ENCODE peak calls at places on chromosomes 5 and 9, in ten cellular contexts. I, M, K, N, H, W, U, X, O and B are unnamed samples.

GRCh38 chr9:93658184-93658925 is 82.0 kb downstream of the PHF2 start:
- DNase-seq in O (no peak), I (no peak), W (no peak), X (peak), N (no peak), M (no peak), H (no peak), U (no peak), K (no peak), B (no peak)

GRCh38 chr5:178213748-178214151 is 9.4 kb downstream of the HNRNPAB start:
- DNase-seq in O (no peak), N (no peak), H (no peak), X (no peak), W (no peak), I (no peak), M (no peak), U (no peak), K (no peak), B (no peak)

GRCh38 chr9:16121593-16121992 is 568.8 kb downstream of the CCDC171 start:
- DNase-seq in X (peak), I (no peak), U (no peak), M (no peak), H (peak), K (peak), O (no peak), N (peak), W (no peak), B (peak)

GRCh38 chr9:108953983-108954574 is 19.9 kb downstream of the ABITRAM start:
- DNase-seq in X (no peak), K (peak), H (peak), M (peak), N (peak), O (peak), I (no peak), W (no peak), U (no peak), B (peak)

GRCh38 chr5:1011226-1011631 is 2.6 kb downstream of the NKD2 start:
- DNase-seq in U (peak), H (no peak), I (no peak), W (no peak), N (no peak), X (peak), O (peak), K (no peak), M (no peak), B (no peak)

GRCh38 chr9:97397220-97397619 is 14.7 kb upstream of the TDRD7 start:
- DNase-seq in H (peak), O (peak), K (no peak), X (no peak), U (peak), W (no peak), I (no peak), N (no peak), M (no peak), B (no peak)

GRCh38 chr9:31136524-31136923 is 1247.9 kb upstream of the ACO1 start:
- DNase-seq in W (no peak), U (no peak), K (no peak), H (peak), N (no peak), I (no peak), M (no peak), X (no peak), O (no peak), B (no peak)

GRCh38 chr5:110361501-110361900 is 365.0 kb downstream of the TMEM232 start:
- DNase-seq in W (peak), X (no peak), K (peak), O (no peak), N (no peak), I (no peak), M (no peak), H (peak), U (no peak), B (no peak)

GRCh38 chr5:103258957-103259704 is 568 bp downstream of the MACIR start:
- DNase-seq in N (peak), H (peak), X (peak), M (no peak), K (peak), U (peak), O (peak), W (peak), I (no peak), B (peak)

GRCh38 chr9:75229605-75230332 is 141.5 kb downstream of the OSTF1 start:
- DNase-seq in X (no peak), K (peak), U (no peak), N (no peak), M (no peak), I (no peak), W (peak), H (peak), O (peak), B (no peak)

GRCh38 chr9:35367451-35367850 is 122.5 kb upstream of the RUSC2 start:
- DNase-seq in U (no peak), W (no peak), O (no peak), I (peak), H (peak), X (no peak), M (no peak), K (peak), N (peak), B (peak)

GRCh38 chr5:149641000-149641576 is 59.8 kb downstream of the ARHGEF37 start:
- DNase-seq in W (peak), I (no peak), N (peak), K (peak), O (no peak), X (no peak), M (no peak), H (no peak), U (no peak), B (peak)

GRCh38 chr5:173494446-173494845 is 122.0 kb downstream of the BOD1 start:
- DNase-seq in K (no peak), U (peak), N (no peak), O (no peak), W (no peak), M (no peak), I (no peak), X (no peak), H (no peak), B (no peak)

GRCh38 chr5:149759986-149760699 is 30.0 kb downstream of the PPARGC1B start:
- DNase-seq in M (no peak), K (no peak), X (no peak), N (no peak), W (no peak), O (no peak), H (no peak), U (no peak), I (no peak), B (no peak)

GRCh38 chr9:90867101-90867500 is 65.5 kb downstream of the SYK start:
- DNase-seq in X (no peak), I (no peak), O (no peak), U (no peak), N (no peak), M (no peak), K (no peak), W (no peak), H (no peak), B (no peak)

GRCh38 chr9:2127486-2127885 is 112.3 kb downstream of the SMARCA2 start:
- DNase-seq in N (peak), I (no peak), M (no peak), K (peak), X (no peak), W (no peak), U (no peak), H (peak), O (no peak), B (peak)

GRCh38 chr9:71891557-71892189 is 19.3 kb downstream of the ABHD17B start:
- DNase-seq in M (no peak), H (no peak), W (no peak), X (no peak), U (no peak), K (no peak), I (no peak), O (no peak), N (no peak), B (no peak)

GRCh38 chr9:70835323-70835722 is 286.1 kb downstream of the TRPM3 start:
- DNase-seq in H (no peak), M (no peak), O (no peak), K (no peak), N (no peak), U (no peak), I (no peak), W (no peak), X (no peak), B (no peak)

GRCh38 chr9:93126151-93126781 is 7.8 kb downstream of the NINJ1 start:
- DNase-seq in H (no peak), O (no peak), U (peak), K (no peak), I (no peak), M (no peak), N (no peak), X (peak), W (peak), B (no peak)

GRCh38 chr9:127785023-127785932 is 556 bp upstream of the CDK9 start:
- DNase-seq in X (peak), O (peak), N (peak), M (no peak), H (no peak), I (no peak), K (peak), U (peak), W (peak), B (peak)

GRCh38 chr5:57549546-57549945 is 66.9 kb upstream of the ACTBL2 start:
- DNase-seq in I (no peak), O (no peak), W (no peak), M (no peak), H (no peak), K (no peak), N (no peak), X (no peak), U (no peak), B (no peak)

GRCh38 chr5:154783774-154784460 is 28.7 kb downstream of the LARP1 start:
- DNase-seq in K (peak), X (no peak), H (peak), M (no peak), W (peak), U (peak), O (no peak), N (peak), I (no peak), B (peak)

GRCh38 chr9:5586391-5586802 is 42.5 kb upstream of the RIC1 start:
- DNase-seq in X (no peak), K (peak), N (peak), H (peak), O (peak), M (no peak), I (no peak), U (no peak), W (no peak), B (peak)

GRCh38 chr5:94983861-94984535 is 300.9 kb downstream of the MCTP1 start:
- DNase-seq in W (no peak), K (peak), N (peak), I (no peak), U (no peak), H (peak), M (no peak), X (no peak), O (no peak), B (peak)

GRCh38 chr5:32735512-32735911 is 24.4 kb downstream of the NPR3 start:
- DNase-seq in H (no peak), U (no peak), O (no peak), X (no peak), M (no peak), W (no peak), N (no peak), K (no peak), I (no peak), B (no peak)

GRCh38 chr5:36573441-36573840 is 33.0 kb upstream of the SLC1A3 start:
- DNase-seq in O (no peak), K (peak), N (peak), W (no peak), H (peak), M (no peak), U (no peak), X (no peak), I (no peak), B (no peak)

GRCh38 chr5:151123897-151124751 is 33.5 kb downstream of the ANXA6 start:
- DNase-seq in U (no peak), M (no peak), H (peak), K (peak), I (no peak), O (no peak), X (peak), N (peak), W (peak), B (peak)

GRCh38 chr9:135244751-135245221 is 157.3 kb downstream of the OLFM1 start:
- DNase-seq in U (no peak), H (no peak), W (no peak), I (no peak), K (no peak), M (no peak), N (no peak), X (peak), O (no peak), B (no peak)

GRCh38 chr5:54930736-54931135 is 54.7 kb downstream of the ESM1 start:
- DNase-seq in U (no peak), N (no peak), X (no peak), K (no peak), H (no peak), W (no peak), I (no peak), O (no peak), M (no peak), B (no peak)

GRCh38 chr5:56269216-56269927 is 36.2 kb upstream of the ANKRD55 start:
- DNase-seq in N (peak), K (peak), O (peak), M (no peak), W (peak), X (peak), I (no peak), U (peak), H (peak), B (peak)

GRCh38 chr5:15373151-15373550 is 126.8 kb upstream of the FBXL7 start:
- DNase-seq in H (peak), N (no peak), O (no peak), M (no peak), W (no peak), U (no peak), K (no peak), X (no peak), I (no peak), B (no peak)

GRCh38 chr5:10354048-10354872 is 765 bp downstream of the MARCHF6 start:
- DNase-seq in M (no peak), W (peak), X (peak), U (peak), K (peak), N (peak), I (no peak), H (peak), O (peak), B (peak)

GRCh38 chr5:140364472-140364765 is 4.4 kb downstream of the SLC4A9 start:
- DNase-seq in X (no peak), W (no peak), N (no peak), I (no peak), O (no peak), M (no peak), H (no peak), U (no peak), K (no peak), B (no peak)

GRCh38 chr9:130128782-130129424 is 43.3 kb upstream of the NCS1 start:
- DNase-seq in O (no peak), X (no peak), W (peak), M (peak), U (no peak), I (no peak), H (peak), N (peak), K (peak), B (peak)

GRCh38 chr9:86721843-86722705 is 225.2 kb downstream of the GAS1 start:
- DNase-seq in U (no peak), W (no peak), K (peak), H (peak), N (peak), M (no peak), I (no peak), X (no peak), O (no peak), B (peak)

GRCh38 chr5:97443740-97444139 is 260.7 kb upstream of the RIOK2 start:
- DNase-seq in M (no peak), I (no peak), O (no peak), W (no peak), X (no peak), N (no peak), H (no peak), K (no peak), U (no peak), B (no peak)

GRCh38 chr9:119974026-119974425 is 604.8 kb upstream of the BRINP1 start:
- DNase-seq in U (no peak), N (no peak), K (peak), W (no peak), H (peak), O (no peak), I (no peak), M (no peak), X (no peak), B (no peak)

GRCh38 chr5:75510417-75510835 is 1.0 kb downstream of the CERT1 start:
- DNase-seq in X (no peak), W (peak), M (no peak), I (peak), H (peak), O (no peak), N (peak), U (no peak), K (peak), B (peak)

GRCh38 chr5:91219803-91220371 is 163.2 kb downstream of the ARRDC3 start:
- DNase-seq in H (no peak), K (peak), U (peak), W (peak), I (no peak), O (peak), X (peak), M (no peak), N (peak), B (no peak)
- TF ChIP-seq CTCF in H (peak), K (peak), U (peak), W (peak), I (peak), O (peak), X (peak), M (no peak), N (peak), B (peak)

GRCh38 chr5:132380047-132380446 is 10.5 kb downstream of the SLC22A5 start:
- DNase-seq in I (no peak), U (no peak), K (no peak), X (no peak), H (no peak), M (no peak), W (no peak), O (no peak), N (no peak), B (no peak)

GRCh38 chr5:132378580-132378979 is 9.1 kb downstream of the SLC22A5 start:
- DNase-seq in W (no peak), U (no peak), X (peak), N (peak), M (no peak), I (no peak), O (no peak), K (no peak), H (peak), B (no peak)

GRCh38 chr5:132377738-132378137 is 8.2 kb downstream of the SLC22A5 start:
- DNase-seq in H (no peak), N (no peak), I (no peak), X (no peak), M (no peak), K (no peak), O (no peak), U (no peak), W (no peak), B (no peak)

GRCh38 chr5:132375957-132376356 is 6.4 kb downstream of the SLC22A5 start:
- DNase-seq in U (no peak), O (no peak), I (no peak), H (no peak), W (no peak), M (no peak), X (no peak), N (no peak), K (no peak), B (no peak)

DNA sequence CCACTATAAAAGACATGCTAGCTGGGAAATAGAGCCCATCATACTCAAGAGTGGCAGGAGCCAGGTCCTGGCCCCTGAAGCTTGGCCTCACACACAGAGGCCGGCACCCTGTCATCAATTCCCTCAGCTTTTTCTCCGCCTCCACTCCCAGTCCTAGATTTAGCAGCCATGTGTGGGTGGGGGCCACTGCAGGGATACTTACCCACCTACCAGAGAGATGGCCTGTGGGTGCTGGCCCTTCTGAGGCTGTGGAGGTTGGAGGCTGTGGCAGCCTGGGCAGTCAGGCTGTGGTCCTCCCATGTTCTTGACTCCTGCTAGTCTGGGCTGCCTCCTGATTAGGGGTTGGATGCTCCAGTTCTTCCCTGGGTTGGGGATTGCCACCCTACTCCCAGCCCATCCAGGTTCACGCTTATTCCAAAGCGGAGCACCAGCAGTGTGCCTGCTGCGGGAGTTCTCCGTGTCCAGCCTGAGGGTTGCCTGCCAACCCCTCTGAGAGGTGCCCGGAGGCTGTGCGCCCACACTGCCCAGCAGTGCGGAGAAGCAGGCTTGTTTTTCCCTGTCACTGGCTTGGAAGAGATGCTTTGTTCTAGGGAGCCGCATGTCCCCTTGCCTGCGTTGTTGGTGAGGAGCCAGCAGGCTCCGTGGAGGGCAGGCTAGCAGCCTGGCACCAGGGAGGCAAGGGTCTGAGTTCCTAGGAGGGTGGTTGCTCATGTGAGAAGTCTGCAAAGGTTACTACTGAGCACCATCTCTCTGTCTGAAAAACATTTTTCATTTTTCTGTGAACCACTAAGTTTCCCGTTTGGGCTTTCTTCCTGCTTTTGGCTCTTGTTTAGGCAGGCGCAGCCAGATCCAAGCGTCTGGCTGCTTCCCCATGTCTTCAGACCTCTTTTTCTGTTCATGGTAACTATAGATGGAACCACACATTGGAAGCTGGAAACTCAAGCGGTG is 7.5 kb downstream of the SLC22A5 start:
- DNase-seq in U (no peak), O (no peak), N (no peak), H (no peak), W (no peak), M (no peak), X (no peak), I (no peak), K (no peak), B (no peak)
- H3K4me3 ChIP-seq in U (no peak), O (no peak), N (no peak), H (no peak), W (no peak), M (no peak), X (no peak), I (no peak), K (no peak), B (no peak)

DNA sequence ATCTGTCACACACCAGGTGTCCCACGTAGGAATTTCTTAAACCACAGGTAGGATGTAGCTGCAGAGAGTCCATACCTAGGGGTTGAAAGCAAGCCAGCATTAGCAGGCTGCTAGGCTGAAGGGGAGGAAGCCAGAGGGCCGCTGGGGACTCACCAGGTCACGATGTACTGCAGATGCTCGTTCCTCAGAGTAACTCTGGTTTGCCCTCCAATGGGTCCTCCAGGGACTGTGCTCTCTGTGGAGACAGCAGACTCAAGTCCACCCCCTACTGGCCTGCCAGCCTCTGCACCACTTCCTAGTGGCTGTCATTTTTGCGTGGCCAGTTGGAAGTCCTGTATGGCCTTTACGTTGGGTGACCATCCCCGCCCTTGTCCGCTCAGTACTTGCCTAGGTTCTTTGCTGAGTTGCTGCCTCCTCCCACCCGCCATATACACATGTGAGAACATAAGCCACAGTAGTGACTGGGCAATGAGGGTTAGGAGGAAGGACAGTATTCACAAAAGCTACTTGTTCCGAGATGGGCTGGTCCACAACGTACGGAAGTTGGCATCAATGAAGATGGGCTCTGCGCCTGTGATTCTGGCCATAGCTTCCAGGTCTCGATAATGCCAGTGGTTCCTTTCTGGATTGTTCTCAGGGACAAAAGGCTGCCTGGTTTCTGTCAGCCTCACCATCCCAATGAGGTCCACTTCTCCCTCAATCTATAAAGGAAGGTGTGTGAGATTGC is 4.1 kb downstream of the RPL7A start:
- DNase-seq in U (peak), H (peak), K (peak), I (no peak), O (peak), M (no peak), N (peak), X (peak), W (peak), B (peak)
- TF ChIP-seq CTCF in U (peak), H (peak), K (peak), I (peak), O (peak), M (peak), N (peak), X (peak), W (peak), B (peak)

GRCh38 chr5:73902327-73903051 is 276.5 kb downstream of the ARHGEF28 start:
- DNase-seq in X (peak), H (peak), O (peak), N (peak), K (peak), M (no peak), U (peak), I (peak), W (no peak), B (peak)
- H3K4me3 ChIP-seq in X (peak), H (no peak), O (no peak), N (no peak), K (no peak), M (no peak), U (no peak), I (no peak), W (no peak), B (no peak)